ENCODE peak calls at places on chromosomes 3 and 15, in six cellular contexts. M is A673, S is fibroblast of lung, I is endothelial cell of umbilical vein, J is AG04449, Y is WTC11. E is an unnamed sample.
A peak's percentile ranks its signal among the peaks of the same experiment; 100 is the strongest.

GRCh38 chr3:12729313-12729676 is 29.8 kb downstream of the TMEM40 start:
- DNase-seq in M (no peak), S (no peak), I (no peak), J (no peak), Y (peak; percentile 14), E (no peak)

GRCh38 chr3:9793161-9793781 is 389 bp downstream of the ARPC4 start:
- DNase-seq in M (no peak), S (peak; percentile 45), I (peak; percentile 56), J (no peak), Y (no peak), E (no peak)

GRCh38 chr3:54157860-54158259 is 35.5 kb downstream of the CACNA2D3 start:
- DNase-seq in M (no peak), S (no peak), I (no peak), J (no peak), Y (no peak), E (no peak)

GRCh38 chr3:129023909-129024308 is 22.8 kb downstream of the EFCC1 start:
- DNase-seq in M (peak; percentile 45), S (peak; percentile 31), I (peak; percentile 52), J (no peak), Y (no peak), E (no peak)

GRCh38 chr15:87609474-87609873 is 647.1 kb downstream of the NTRK3 start:
- DNase-seq in M (peak; percentile 7), S (peak; percentile 96), I (peak; percentile 75), J (peak; percentile 75), Y (no peak), E (no peak)

GRCh38 chr3:108780235-108780634 is 23.0 kb upstream of the RETNLB start:
- DNase-seq in M (no peak), S (no peak), I (no peak), J (no peak), Y (no peak), E (no peak)

GRCh38 chr3:108180214-108180613 is 42.0 kb downstream of the IFT57 start:
- DNase-seq in M (no peak), S (peak; percentile 52), I (no peak), J (no peak), Y (no peak), E (no peak)

GRCh38 chr15:88401269-88401971 is 65.8 kb downstream of the MRPL46 start:
- DNase-seq in M (no peak), S (no peak), I (no peak), J (no peak), Y (no peak), E (no peak)

GRCh38 chr3:188476930-188477329 is 323.0 kb downstream of the LPP start:
- DNase-seq in M (no peak), S (no peak), I (no peak), J (no peak), Y (no peak), E (no peak)

GRCh38 chr3:22377421-22377820 is 626.4 kb upstream of the ZNF385D start:
- DNase-seq in M (no peak), S (peak; percentile 38), I (no peak), J (no peak), Y (no peak), E (no peak)

GRCh38 chr3:103499132-103499885 is 1064.5 kb downstream of the ZPLD1 start:
- DNase-seq in M (peak; percentile 75), S (peak; percentile 5), I (no peak), J (peak; percentile 71), Y (no peak), E (no peak)

GRCh38 chr15:22811640-22812039 is 25.2 kb downstream of the NIPA1 start:
- DNase-seq in M (peak; percentile 21), S (no peak), I (no peak), J (no peak), Y (peak; percentile 38), E (peak; percentile 19)

GRCh38 chr3:102790742-102791141 is 355.9 kb downstream of the ZPLD1 start:
- DNase-seq in M (no peak), S (peak; percentile 67), I (no peak), J (peak; percentile 78), Y (no peak), E (no peak)

GRCh38 chr3:12965999-12966846 is 107.0 kb downstream of the IQSEC1 start:
- DNase-seq in M (no peak), S (no peak), I (peak; percentile 39), J (no peak), Y (no peak), E (no peak)

DNA sequence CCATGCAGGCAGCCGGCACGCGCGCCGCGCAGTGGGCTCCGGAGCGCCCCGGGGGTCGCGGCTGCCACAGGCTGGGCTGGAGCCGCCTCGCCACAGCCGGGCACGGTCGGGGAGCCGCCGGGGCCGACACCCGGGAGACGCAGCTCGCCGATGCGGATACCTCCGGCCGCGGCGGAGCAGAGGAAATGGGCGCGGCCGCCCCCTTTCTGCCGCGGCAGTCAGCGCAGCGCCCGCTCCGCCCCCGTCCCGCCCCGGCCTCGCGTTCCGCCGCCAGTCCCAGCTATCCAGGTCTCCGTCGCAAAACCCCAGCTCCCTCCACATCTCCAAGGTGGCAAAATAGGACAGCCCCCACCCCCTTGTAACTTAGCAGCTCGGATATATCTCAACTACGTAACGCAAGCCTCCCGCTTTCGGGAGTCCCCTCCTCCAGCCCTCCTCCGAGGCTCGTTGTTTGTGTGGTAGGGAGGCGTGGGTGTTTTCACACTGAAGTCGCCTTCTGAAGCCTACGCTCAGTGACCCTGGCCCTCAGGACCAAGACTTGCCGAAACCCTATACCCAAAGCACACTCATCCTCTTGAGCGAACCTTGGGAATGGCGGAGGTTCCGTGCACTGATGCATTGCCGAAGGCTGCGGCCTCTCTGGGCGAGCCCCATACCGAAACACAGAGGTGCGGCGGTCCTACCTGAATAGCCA is at the start of gene SH3BP5:
- DNase-seq in M (peak; percentile 85), S (peak; percentile 53), I (peak; percentile 68), J (no peak), Y (peak; percentile 79), E (peak; percentile 60)
- TF ChIP-seq CTCF in M (peak; percentile 58), S (peak; percentile 47), I (peak; percentile 72), J (peak; percentile 75), Y (peak; percentile 51), E (peak; percentile 68)

DNA sequence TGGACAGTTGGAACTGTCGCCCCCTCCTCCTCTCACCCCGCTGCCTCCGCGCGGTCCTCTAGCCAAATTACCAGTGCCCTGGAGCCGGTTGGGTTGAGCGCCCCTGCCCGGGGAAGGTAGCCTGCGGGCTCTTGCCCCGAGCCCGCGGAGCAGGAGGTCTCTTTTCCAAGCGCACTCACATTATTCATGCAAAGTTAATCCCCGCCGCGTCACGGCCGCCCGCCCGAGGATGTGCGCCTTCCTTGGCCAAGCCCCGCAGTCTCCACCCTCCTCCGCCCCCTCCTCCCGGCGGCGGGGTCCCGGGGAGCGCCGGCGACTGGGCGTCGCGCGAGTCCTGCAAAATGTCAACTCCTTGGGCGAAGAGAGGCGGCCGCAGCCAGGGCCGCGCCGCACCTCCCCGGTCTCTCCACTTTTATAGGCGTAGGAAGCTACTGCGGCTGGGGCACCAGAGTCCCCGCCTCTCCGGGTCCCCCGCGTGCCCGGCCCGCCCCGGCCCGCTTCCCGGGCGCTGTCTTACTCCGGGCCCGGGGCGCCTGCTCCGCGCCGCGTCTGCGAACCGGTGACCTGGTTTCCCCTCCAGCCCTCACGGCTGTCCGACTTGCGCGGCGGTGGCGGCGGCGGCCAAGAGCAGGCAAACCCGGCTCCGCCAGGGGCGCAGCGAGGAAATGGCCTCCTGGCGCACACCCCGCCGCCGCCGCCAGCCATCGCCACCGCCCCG is at the start of gene THRB:
- DNase-seq in M (peak; percentile 56), S (peak; percentile 52), I (peak; percentile 48), J (no peak), Y (peak; percentile 77), E (peak; percentile 58)
- TF ChIP-seq CTCF in M (peak; percentile 28), S (peak; percentile 24), I (no peak), J (peak; percentile 35), Y (no peak), E (peak; percentile 53)

GRCh38 chr3:14915636-14916222 is 31.7 kb upstream of the NR2C2 start:
- DNase-seq in M (no peak), S (no peak), I (no peak), J (no peak), Y (no peak), E (no peak)

GRCh38 chr3:14914777-14915113 is 32.6 kb upstream of the NR2C2 start:
- DNase-seq in M (no peak), S (no peak), I (no peak), J (no peak), Y (no peak), E (no peak)

GRCh38 chr3:14911651-14912050 is 35.7 kb upstream of the NR2C2 start:
- DNase-seq in M (no peak), S (no peak), I (no peak), J (no peak), Y (no peak), E (no peak)

GRCh38 chr3:14913071-14913925 is 34.1 kb upstream of the NR2C2 start:
- DNase-seq in M (no peak), S (no peak), I (no peak), J (no peak), Y (no peak), E (no peak)

DNA sequence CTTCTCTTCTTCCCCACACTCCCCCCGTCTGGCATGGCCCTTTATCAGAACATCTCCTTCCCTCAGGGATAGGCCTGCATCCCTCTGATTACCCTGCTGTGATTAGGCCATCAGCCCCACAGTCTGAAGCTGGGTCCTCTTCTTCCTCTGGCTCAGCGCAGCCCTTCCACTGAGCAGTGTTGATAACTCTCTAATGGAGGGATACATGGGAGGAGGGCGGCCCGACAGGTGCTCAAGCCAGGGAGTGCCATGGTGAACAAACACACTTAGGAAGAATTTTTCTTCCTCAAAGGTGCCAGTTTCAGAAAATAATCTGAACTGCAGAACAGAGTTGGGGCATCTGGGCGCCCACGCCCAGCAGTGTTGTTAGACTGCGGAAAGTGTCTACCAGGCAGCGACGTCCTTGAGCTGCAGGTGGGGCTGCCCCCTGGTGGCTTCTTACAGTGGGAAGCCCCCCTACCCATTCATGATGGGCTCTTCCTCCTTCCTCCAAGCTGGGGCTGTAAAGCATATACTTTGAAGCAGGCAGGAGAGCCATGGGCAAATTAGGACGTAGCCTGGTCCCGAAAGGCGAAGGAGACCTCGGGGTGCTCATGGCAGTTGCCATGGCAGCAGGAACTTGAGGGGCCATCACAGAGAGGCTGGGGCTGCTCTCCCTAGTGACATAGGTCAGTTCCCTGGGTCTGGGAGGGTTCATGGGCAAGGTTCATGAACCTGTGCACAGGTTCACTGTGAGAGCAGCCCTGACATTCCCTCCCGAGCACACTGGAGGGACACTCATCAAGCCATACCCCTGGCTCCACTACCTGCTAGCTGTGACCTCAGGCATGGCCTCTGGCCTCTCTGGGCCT is 33.2 kb upstream of the NR2C2 start:
- DNase-seq in M (no peak), S (no peak), I (no peak), J (no peak), Y (peak; percentile 46), E (peak; percentile 14)
- TF ChIP-seq CTCF in M (peak; percentile 29), S (no peak), I (peak; percentile 9), J (no peak), Y (no peak), E (peak; percentile 50)

DNA sequence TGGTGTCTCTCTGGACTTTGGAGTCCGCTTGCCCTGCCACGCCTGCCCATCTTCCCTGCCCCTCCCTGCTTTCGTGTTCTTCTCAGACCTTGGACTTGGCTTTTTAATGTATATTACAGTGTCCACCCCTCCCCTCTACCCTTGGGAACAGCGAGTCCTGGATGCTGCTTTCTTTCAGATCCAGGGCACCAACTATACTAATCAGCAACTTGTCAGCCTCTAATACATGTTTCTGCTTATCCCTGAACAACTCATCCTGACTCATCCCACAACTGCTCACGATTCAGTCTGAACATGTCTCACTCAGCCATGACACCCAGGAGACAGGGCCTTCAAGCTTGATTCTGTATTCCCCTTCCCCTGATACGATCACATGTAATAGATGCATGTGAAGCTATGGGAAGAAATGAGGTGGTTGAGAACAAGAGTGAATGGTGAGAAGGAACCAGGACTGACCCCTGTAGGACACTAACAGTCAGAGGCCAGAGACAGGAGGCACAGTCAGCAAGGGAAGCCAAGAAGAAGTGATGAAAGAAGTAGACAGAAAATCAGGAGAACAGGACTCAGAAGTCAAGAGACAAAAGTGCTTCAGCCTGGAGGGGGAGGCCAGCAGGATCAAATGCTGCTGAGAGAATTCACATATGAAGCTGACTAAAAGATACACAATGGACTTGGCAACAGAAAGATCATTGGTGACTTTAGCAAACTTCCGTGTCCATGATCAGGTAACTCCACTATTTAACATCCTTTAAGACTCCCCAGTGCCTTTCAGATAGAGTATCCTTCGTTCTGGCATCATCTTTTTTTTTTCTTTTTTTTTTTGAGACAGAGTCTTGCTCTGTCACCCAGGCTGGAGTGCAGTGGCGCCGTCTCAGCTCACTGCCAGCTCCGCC is 35.4 kb downstream of the BCL2L10 start:
- DNase-seq in M (no peak), S (peak; percentile 75), I (peak; percentile 29), J (no peak), Y (no peak), E (no peak)
- TF ChIP-seq CTCF in M (no peak), S (peak; percentile 24), I (no peak), J (no peak), Y (no peak), E (no peak)

E was measured in neural crest cell.